ENCODE peak calls at places on chromosome 13, in seven cellular contexts. One of them, this sample, is unnamed.

GRCh38 chr13:95593462-95593861 is 40.9 kb downstream of the CLDN10 start:
- DNase-seq in endodermal cell: no peak
- DNase-seq in EH: no peak
- DNase-seq in stimulated activated CD8-positive, alpha-beta memory T cell treated with anti-CD3 and anti-CD28 coated beads, Interleukin-4, amount 100 ng/mL, for 1 hour: no peak
- DNase-seq in activated naive CD4-positive, alpha-beta T cell treated with Interleukin-2 at 50 U/mL for 16 hours: no peak
- DNase-seq in RWPE1: no peak
- DNase-seq in tibial nerve: no peak
- DNase-seq in this sample: no peak

GRCh38 chr13:32897296-32897695 is 118.9 kb upstream of the KL start:
- DNase-seq in endodermal cell: no peak
- DNase-seq in EH: no peak
- DNase-seq in stimulated activated CD8-positive, alpha-beta memory T cell treated with anti-CD3 and anti-CD28 coated beads, Interleukin-4, amount 100 ng/mL, for 1 hour: no peak
- DNase-seq in activated naive CD4-positive, alpha-beta T cell treated with Interleukin-2 at 50 U/mL for 16 hours: no peak
- DNase-seq in RWPE1: no peak
- DNase-seq in tibial nerve: no peak
- DNase-seq in this sample: no peak

GRCh38 chr13:112014857-112015256 is 52.1 kb upstream of the SOX1 start:
- DNase-seq in endodermal cell: no peak
- DNase-seq in EH: no peak
- DNase-seq in stimulated activated CD8-positive, alpha-beta memory T cell treated with anti-CD3 and anti-CD28 coated beads, Interleukin-4, amount 100 ng/mL, for 1 hour: no peak
- DNase-seq in activated naive CD4-positive, alpha-beta T cell treated with Interleukin-2 at 50 U/mL for 16 hours: no peak
- DNase-seq in RWPE1: no peak
- DNase-seq in tibial nerve: no peak
- DNase-seq in this sample: no peak

GRCh38 chr13:22369840-22370239 is 699.0 kb downstream of the FGF9 start:
- DNase-seq in endodermal cell: peak
- DNase-seq in EH: no peak
- DNase-seq in stimulated activated CD8-positive, alpha-beta memory T cell treated with anti-CD3 and anti-CD28 coated beads, Interleukin-4, amount 100 ng/mL, for 1 hour: no peak
- DNase-seq in activated naive CD4-positive, alpha-beta T cell treated with Interleukin-2 at 50 U/mL for 16 hours: no peak
- DNase-seq in RWPE1: no peak
- DNase-seq in tibial nerve: no peak
- DNase-seq in this sample: no peak

GRCh38 chr13:32783067-32783466 is 196.8 kb downstream of the PDS5B start:
- DNase-seq in endodermal cell: no peak
- DNase-seq in EH: peak
- DNase-seq in stimulated activated CD8-positive, alpha-beta memory T cell treated with anti-CD3 and anti-CD28 coated beads, Interleukin-4, amount 100 ng/mL, for 1 hour: no peak
- DNase-seq in activated naive CD4-positive, alpha-beta T cell treated with Interleukin-2 at 50 U/mL for 16 hours: no peak
- DNase-seq in RWPE1: no peak
- DNase-seq in tibial nerve: no peak
- DNase-seq in this sample: no peak

GRCh38 chr13:76380436-76381065 is 505.7 kb downstream of the KCTD12 start:
- DNase-seq in endodermal cell: no peak
- DNase-seq in EH: no peak
- DNase-seq in stimulated activated CD8-positive, alpha-beta memory T cell treated with anti-CD3 and anti-CD28 coated beads, Interleukin-4, amount 100 ng/mL, for 1 hour: no peak
- DNase-seq in activated naive CD4-positive, alpha-beta T cell treated with Interleukin-2 at 50 U/mL for 16 hours: no peak
- DNase-seq in RWPE1: no peak
- DNase-seq in tibial nerve: no peak
- DNase-seq in this sample: no peak

GRCh38 chr13:108987945-108988344 is 358.5 kb downstream of the MYO16 start:
- DNase-seq in endodermal cell: no peak
- DNase-seq in EH: no peak
- DNase-seq in stimulated activated CD8-positive, alpha-beta memory T cell treated with anti-CD3 and anti-CD28 coated beads, Interleukin-4, amount 100 ng/mL, for 1 hour: no peak
- DNase-seq in activated naive CD4-positive, alpha-beta T cell treated with Interleukin-2 at 50 U/mL for 16 hours: no peak
- DNase-seq in RWPE1: no peak
- DNase-seq in tibial nerve: no peak
- DNase-seq in this sample: no peak

GRCh38 chr13:30985637-30986205 is 53.3 kb downstream of the TEX26 start:
- DNase-seq in endodermal cell: no peak
- DNase-seq in EH: peak
- DNase-seq in stimulated activated CD8-positive, alpha-beta memory T cell treated with anti-CD3 and anti-CD28 coated beads, Interleukin-4, amount 100 ng/mL, for 1 hour: no peak
- DNase-seq in activated naive CD4-positive, alpha-beta T cell treated with Interleukin-2 at 50 U/mL for 16 hours: no peak
- DNase-seq in RWPE1: peak
- DNase-seq in tibial nerve: no peak
- DNase-seq in this sample: no peak

GRCh38 chr13:29849731-29850212 is 645 bp downstream of the UBL3 start:
- DNase-seq in endodermal cell: peak
- DNase-seq in EH: peak
- DNase-seq in stimulated activated CD8-positive, alpha-beta memory T cell treated with anti-CD3 and anti-CD28 coated beads, Interleukin-4, amount 100 ng/mL, for 1 hour: peak
- DNase-seq in activated naive CD4-positive, alpha-beta T cell treated with Interleukin-2 at 50 U/mL for 16 hours: peak
- DNase-seq in RWPE1: peak
- DNase-seq in tibial nerve: peak
- DNase-seq in this sample: peak

GRCh38 chr13:66425741-66426140 is 804.4 kb downstream of the PCDH9 start:
- DNase-seq in endodermal cell: no peak
- DNase-seq in EH: peak
- DNase-seq in stimulated activated CD8-positive, alpha-beta memory T cell treated with anti-CD3 and anti-CD28 coated beads, Interleukin-4, amount 100 ng/mL, for 1 hour: no peak
- DNase-seq in activated naive CD4-positive, alpha-beta T cell treated with Interleukin-2 at 50 U/mL for 16 hours: no peak
- DNase-seq in RWPE1: no peak
- DNase-seq in tibial nerve: no peak
- DNase-seq in this sample: no peak

GRCh38 chr13:51818771-51819511 is 15.0 kb upstream of the DHRS12 start:
- DNase-seq in endodermal cell: no peak
- DNase-seq in EH: peak
- DNase-seq in stimulated activated CD8-positive, alpha-beta memory T cell treated with anti-CD3 and anti-CD28 coated beads, Interleukin-4, amount 100 ng/mL, for 1 hour: no peak
- DNase-seq in activated naive CD4-positive, alpha-beta T cell treated with Interleukin-2 at 50 U/mL for 16 hours: peak
- DNase-seq in RWPE1: no peak
- DNase-seq in tibial nerve: no peak
- DNase-seq in this sample: no peak

GRCh38 chr13:77509221-77509620 is 26.3 kb upstream of the SCEL start:
- DNase-seq in endodermal cell: no peak
- DNase-seq in EH: peak
- DNase-seq in stimulated activated CD8-positive, alpha-beta memory T cell treated with anti-CD3 and anti-CD28 coated beads, Interleukin-4, amount 100 ng/mL, for 1 hour: no peak
- DNase-seq in activated naive CD4-positive, alpha-beta T cell treated with Interleukin-2 at 50 U/mL for 16 hours: no peak
- DNase-seq in RWPE1: no peak
- DNase-seq in tibial nerve: no peak
- DNase-seq in this sample: no peak

GRCh38 chr13:93932901-93933300 is 546.6 kb downstream of the DCT start:
- DNase-seq in endodermal cell: no peak
- DNase-seq in EH: no peak
- DNase-seq in stimulated activated CD8-positive, alpha-beta memory T cell treated with anti-CD3 and anti-CD28 coated beads, Interleukin-4, amount 100 ng/mL, for 1 hour: no peak
- DNase-seq in activated naive CD4-positive, alpha-beta T cell treated with Interleukin-2 at 50 U/mL for 16 hours: no peak
- DNase-seq in RWPE1: no peak
- DNase-seq in tibial nerve: no peak
- DNase-seq in this sample: no peak

GRCh38 chr13:112447306-112447705 is 71.2 kb downstream of the SPACA7 start:
- DNase-seq in endodermal cell: peak
- DNase-seq in EH: no peak
- DNase-seq in stimulated activated CD8-positive, alpha-beta memory T cell treated with anti-CD3 and anti-CD28 coated beads, Interleukin-4, amount 100 ng/mL, for 1 hour: no peak
- DNase-seq in activated naive CD4-positive, alpha-beta T cell treated with Interleukin-2 at 50 U/mL for 16 hours: no peak
- DNase-seq in RWPE1: no peak
- DNase-seq in tibial nerve: no peak
- DNase-seq in this sample: no peak

GRCh38 chr13:43339145-43339820 is 315.9 kb downstream of the DNAJC15 start:
- DNase-seq in endodermal cell: no peak
- DNase-seq in EH: no peak
- DNase-seq in stimulated activated CD8-positive, alpha-beta memory T cell treated with anti-CD3 and anti-CD28 coated beads, Interleukin-4, amount 100 ng/mL, for 1 hour: no peak
- DNase-seq in activated naive CD4-positive, alpha-beta T cell treated with Interleukin-2 at 50 U/mL for 16 hours: no peak
- DNase-seq in RWPE1: no peak
- DNase-seq in tibial nerve: no peak
- DNase-seq in this sample: no peak

GRCh38 chr13:29901714-29902631 is 51.6 kb upstream of the UBL3 start:
- DNase-seq in endodermal cell: no peak
- DNase-seq in EH: peak
- DNase-seq in stimulated activated CD8-positive, alpha-beta memory T cell treated with anti-CD3 and anti-CD28 coated beads, Interleukin-4, amount 100 ng/mL, for 1 hour: no peak
- DNase-seq in activated naive CD4-positive, alpha-beta T cell treated with Interleukin-2 at 50 U/mL for 16 hours: peak
- DNase-seq in RWPE1: peak
- DNase-seq in tibial nerve: peak
- DNase-seq in this sample: no peak

GRCh38 chr13:50990540-50991506 is 81.2 kb downstream of the RNASEH2B start:
- DNase-seq in endodermal cell: peak
- DNase-seq in EH: peak
- DNase-seq in stimulated activated CD8-positive, alpha-beta memory T cell treated with anti-CD3 and anti-CD28 coated beads, Interleukin-4, amount 100 ng/mL, for 1 hour: no peak
- DNase-seq in activated naive CD4-positive, alpha-beta T cell treated with Interleukin-2 at 50 U/mL for 16 hours: no peak
- DNase-seq in RWPE1: no peak
- DNase-seq in tibial nerve: peak
- DNase-seq in this sample: peak

GRCh38 chr13:111326981-111327642 is 6.7 kb downstream of the TEX29 start:
- DNase-seq in endodermal cell: no peak
- DNase-seq in EH: no peak
- DNase-seq in stimulated activated CD8-positive, alpha-beta memory T cell treated with anti-CD3 and anti-CD28 coated beads, Interleukin-4, amount 100 ng/mL, for 1 hour: no peak
- DNase-seq in activated naive CD4-positive, alpha-beta T cell treated with Interleukin-2 at 50 U/mL for 16 hours: no peak
- DNase-seq in RWPE1: no peak
- DNase-seq in tibial nerve: no peak
- DNase-seq in this sample: peak

GRCh38 chr13:72651196-72651595 is 76.2 kb downstream of the MZT1 start:
- DNase-seq in endodermal cell: no peak
- DNase-seq in EH: no peak
- DNase-seq in stimulated activated CD8-positive, alpha-beta memory T cell treated with anti-CD3 and anti-CD28 coated beads, Interleukin-4, amount 100 ng/mL, for 1 hour: no peak
- DNase-seq in activated naive CD4-positive, alpha-beta T cell treated with Interleukin-2 at 50 U/mL for 16 hours: no peak
- DNase-seq in RWPE1: no peak
- DNase-seq in tibial nerve: no peak
- DNase-seq in this sample: no peak